ENCODE peak calls at places on chromosomes 5 and 9, in nine cellular contexts. A is caudate nucleus; X is tibial nerve; V is DND-41; W is cardiac muscle cell; L is CD4-positive, CD25-positive, alpha-beta regulatory T cell; O is neuronal stem cell; Q is activated CD4-positive, CD25-positive, alpha-beta regulatory T cell treated with anti-CD3 and anti-CD28 coated beads, Interleukin-2, amount 50 U/mL, for 16 hours; H is posterior cingulate gyrus. D is an unnamed sample.

GRCh38 chr5:173283318-173284288 is 44.6 kb downstream of the STC2 start:
- DNase-seq in A (peak), X (peak), V (no peak), W (peak), L (peak), O (no peak), Q (peak), H (peak), D (peak)

GRCh38 chr9:125629451-125629850 is 77.6 kb downstream of the MAPKAP1 start:
- DNase-seq in A (no peak), X (no peak), V (no peak), W (no peak), L (no peak), O (no peak), Q (no peak), H (no peak), D (no peak)

GRCh38 chr9:108186996-108187395 is 668.8 kb downstream of the ACTL7B start:
- DNase-seq in A (peak), X (no peak), V (no peak), W (peak), L (no peak), O (no peak), Q (no peak), H (peak), D (no peak)

GRCh38 chr9:27377811-27378345 is 80.9 kb upstream of the EQTN start:
- DNase-seq in A (no peak), X (no peak), V (no peak), W (no peak), L (no peak), O (no peak), Q (no peak), H (no peak), D (no peak)

GRCh38 chr5:14213253-14213652 is 70.1 kb downstream of the TRIO start:
- DNase-seq in A (no peak), X (no peak), V (no peak), W (no peak), L (no peak), O (no peak), Q (no peak), H (no peak), D (no peak)

GRCh38 chr5:172559004-172559932 is 81.8 kb upstream of the NEURL1B start:
- DNase-seq in A (no peak), X (peak), V (no peak), W (peak), L (no peak), O (no peak), Q (no peak), H (peak), D (no peak)

GRCh38 chr9:137683307-137683864 is 64.6 kb downstream of the EHMT1 start:
- DNase-seq in A (no peak), X (no peak), V (no peak), W (no peak), L (no peak), O (no peak), Q (no peak), H (no peak), D (no peak)

GRCh38 chr5:102715405-102715804 is 39.7 kb upstream of the PAM start:
- DNase-seq in A (no peak), X (no peak), V (no peak), W (peak), L (no peak), O (no peak), Q (no peak), H (no peak), D (no peak)

GRCh38 chr5:102855684-102856373 is 100.7 kb downstream of the PAM start:
- DNase-seq in A (no peak), X (no peak), V (no peak), W (no peak), L (no peak), O (no peak), Q (no peak), H (no peak), D (no peak)

GRCh38 chr5:122313001-122313402 is 965 bp downstream of the SNCAIP start:
- DNase-seq in A (peak), X (no peak), V (no peak), W (peak), L (no peak), O (peak), Q (no peak), H (peak), D (no peak)

GRCh38 chr5:16936150-16937022 is at the start of gene MYO10:
- DNase-seq in A (peak), X (peak), V (no peak), W (peak), L (peak), O (peak), Q (no peak), H (peak), D (peak)

GRCh38 chr5:171617787-171618690 is 167.6 kb upstream of the SMIM23 start:
- DNase-seq in A (no peak), X (no peak), V (no peak), W (no peak), L (no peak), O (no peak), Q (no peak), H (no peak), D (no peak)

GRCh38 chr5:128366147-128366546 is 171.9 kb downstream of the FBN2 start:
- DNase-seq in A (no peak), X (no peak), V (no peak), W (no peak), L (no peak), O (no peak), Q (no peak), H (no peak), D (no peak)

GRCh38 chr5:150514708-150515211 is 6.8 kb downstream of the NDST1 start:
- DNase-seq in A (no peak), X (no peak), V (no peak), W (no peak), L (no peak), O (no peak), Q (no peak), H (no peak), D (no peak)

GRCh38 chr5:84088996-84089395 is 295.7 kb downstream of the EDIL3 start:
- DNase-seq in A (no peak), X (no peak), V (no peak), W (peak), L (no peak), O (no peak), Q (no peak), H (no peak), D (no peak)

GRCh38 chr9:133221177-133221809 is 12.2 kb upstream of the OBP2B start:
- DNase-seq in A (no peak), X (no peak), V (no peak), W (no peak), L (no peak), O (no peak), Q (no peak), H (peak), D (no peak)

GRCh38 chr9:81377310-81377709 is 312.0 kb downstream of the TLE1 start:
- DNase-seq in A (no peak), X (no peak), V (no peak), W (no peak), L (no peak), O (no peak), Q (no peak), H (no peak), D (no peak)

GRCh38 chr5:110817437-110817836 is 78.6 kb downstream of the SLC25A46 start:
- DNase-seq in A (no peak), X (no peak), V (no peak), W (peak), L (no peak), O (no peak), Q (no peak), H (no peak), D (peak)

GRCh38 chr9:123322771-123323481 is 33.1 kb upstream of the CRB2 start:
- DNase-seq in A (no peak), X (no peak), V (peak), W (no peak), L (peak), O (no peak), Q (peak), H (no peak), D (no peak)

GRCh38 chr9:84271004-84271886 is 69.3 kb downstream of the SLC28A3 start:
- DNase-seq in A (peak), X (peak), V (no peak), W (peak), L (peak), O (peak), Q (no peak), H (peak), D (peak)

GRCh38 chr5:173513521-173513991 is 102.9 kb downstream of the BOD1 start:
- DNase-seq in A (no peak), X (no peak), V (no peak), W (peak), L (no peak), O (no peak), Q (no peak), H (no peak), D (no peak)

GRCh38 chr5:110727025-110727314 is 499 bp upstream of the TMEM232 start:
- DNase-seq in A (no peak), X (no peak), V (no peak), W (no peak), L (no peak), O (no peak), Q (no peak), H (no peak), D (peak)